ENCODE peak calls at places on chromosomes 3 and 15, in eight cellular contexts. E is HCT116, F is H1, S is A549, I is K562, D is HepG2, L is GM12878, A is SK-N-SH. V is an unnamed sample.
A peak's percentile ranks its signal among the peaks of the same experiment; 100 is the strongest.

GRCh38 chr15:98802187-98802586 is 153.8 kb downstream of the IGF1R start:
- DNase-seq in S (no peak), A (no peak), L (no peak), F (no peak), D (no peak), E (no peak), I (no peak), V (no peak)

GRCh38 chr15:49831206-49831965 is 210.5 kb downstream of the DTWD1 start:
- DNase-seq in S (peak; percentile 73), E (no peak), I (no peak), D (no peak), L (no peak), A (no peak), F (no peak), V (peak; percentile 95)

GRCh38 chr3:54264050-54264449 is 141.7 kb downstream of the CACNA2D3 start:
- DNase-seq in F (no peak), I (no peak), S (no peak), D (no peak), E (no peak), L (no peak), A (no peak), V (no peak)

GRCh38 chr15:100635406-100636071 is 33.1 kb downstream of the ASB7 start:
- DNase-seq in D (no peak), I (no peak), A (no peak), F (no peak), E (no peak), S (no peak), L (no peak), V (no peak)

GRCh38 chr3:73868688-73869315 is 244.1 kb upstream of the PDZRN3 start:
- DNase-seq in L (no peak), S (peak; percentile 16), D (peak; percentile 12), F (peak; percentile 53), I (peak; percentile 2), E (no peak), A (peak; percentile 48), V (peak; percentile 38)

GRCh38 chr3:138186216-138186615 is 885 bp upstream of the ARMC8 start:
- DNase-seq in L (no peak), A (no peak), S (peak; percentile 14), I (no peak), E (peak; percentile 21), D (no peak), F (no peak), V (no peak)

GRCh38 chr3:148882288-148882687 is 17.2 kb downstream of the CPA3 start:
- DNase-seq in E (no peak), L (no peak), F (no peak), A (no peak), S (no peak), D (no peak), I (no peak), V (peak; percentile 67)

GRCh38 chr15:75213212-75213767 is 11.6 kb downstream of the C15orf39 start:
- DNase-seq in E (no peak), S (no peak), L (no peak), F (no peak), D (no peak), A (no peak), I (no peak), V (no peak)

GRCh38 chr15:33242165-33242564 is 47.7 kb upstream of the FMN1 start:
- DNase-seq in I (no peak), S (peak; percentile 69), F (no peak), L (no peak), D (peak; percentile 10), E (no peak), A (peak; percentile 7), V (peak; percentile 27)

GRCh38 chr3:101070260-101071121 is 77.3 kb upstream of the ABI3BP start:
- DNase-seq in S (peak; percentile 72), A (peak; percentile 17), L (peak; percentile 7), F (peak; percentile 93), I (peak; percentile 66), E (peak; percentile 57), D (peak; percentile 31), V (no peak)
- TF ChIP-seq RAD21 in S (peak; percentile 56), A (peak; percentile 32), L (peak; percentile 76), F (peak; percentile 86), I (peak; percentile 89), E (peak; percentile 69), D (peak; percentile 46), V (peak; percentile 37)

GRCh38 chr3:31980530-31981205 is 394 bp downstream of the OSBPL10 start:
- DNase-seq in A (peak; percentile 83), F (peak; percentile 76), L (no peak), D (peak; percentile 54), S (peak; percentile 80), I (no peak), E (peak; percentile 53), V (peak; percentile 54)
- TF ChIP-seq RAD21 in A (no peak), F (peak; percentile 19), L (no peak), D (peak; percentile 50), S (peak; percentile 4), I (no peak), E (peak; percentile 19), V (no peak)

GRCh38 chr3:165800970-165801369 is 36.3 kb downstream of the BCHE start:
- DNase-seq in E (no peak), S (no peak), L (no peak), D (no peak), I (no peak), A (no peak), F (no peak), V (no peak)
- TF ChIP-seq RAD21 in E (no peak), S (no peak), L (no peak), D (no peak), I (no peak), A (no peak), F (no peak), V (no peak)

GRCh38 chr15:73254598-73254997 is 114.2 kb downstream of the HCN4 start:
- DNase-seq in A (no peak), I (no peak), D (no peak), S (no peak), E (no peak), L (no peak), F (no peak), V (no peak)

DNA sequence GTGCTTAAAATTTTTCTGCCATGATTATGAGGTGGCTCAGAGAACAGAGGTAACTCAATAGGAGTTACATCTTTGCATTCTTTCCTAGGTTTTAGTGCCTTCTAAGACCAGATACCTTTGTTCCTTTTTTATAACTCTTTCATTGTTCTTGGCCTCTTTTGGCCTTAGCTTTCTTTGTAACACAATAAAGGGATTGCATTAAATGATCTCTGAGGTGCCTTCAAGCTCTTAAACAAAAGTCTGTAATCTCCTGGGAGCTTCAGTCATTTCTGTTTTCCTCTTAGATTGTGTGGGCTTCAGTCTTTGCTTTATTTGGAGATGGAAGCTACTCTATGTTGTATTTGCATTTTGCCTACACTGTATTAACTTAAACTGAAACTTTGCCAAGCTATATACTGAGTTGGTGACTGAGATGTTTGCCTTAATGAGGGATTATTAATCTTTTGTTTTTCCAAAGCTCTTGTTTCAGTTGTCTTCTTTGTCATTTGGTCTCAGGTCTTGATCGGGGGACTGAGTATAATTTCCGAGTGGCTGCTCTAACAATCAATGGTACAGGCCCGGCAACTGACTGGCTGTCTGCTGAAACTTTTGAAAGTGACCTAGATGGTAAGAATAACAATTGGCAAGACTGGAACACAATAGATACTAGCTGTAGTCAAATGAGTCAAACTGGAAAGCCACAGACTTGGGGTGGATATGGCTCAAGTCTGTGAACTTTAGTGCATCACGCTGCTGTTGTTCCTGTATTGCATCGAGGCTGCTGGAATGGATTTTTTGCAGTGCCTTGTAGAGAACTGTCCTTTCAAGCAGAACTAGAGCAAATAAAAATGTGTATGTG is 110.3 kb downstream of the HCN4 start:
- DNase-seq in D (no peak), S (no peak), F (no peak), I (no peak), L (peak; percentile 26), E (no peak), A (no peak), V (no peak)
- TF ChIP-seq RAD21 in D (no peak), S (no peak), F (no peak), I (no peak), L (no peak), E (no peak), A (no peak), V (no peak)

GRCh38 chr15:63390689-63391088 is 9.0 kb upstream of the CA12 start:
- DNase-seq in E (no peak), A (no peak), L (no peak), D (no peak), S (no peak), F (no peak), I (no peak), V (no peak)

GRCh38 chr15:63388511-63388910 is 6.9 kb upstream of the CA12 start:
- DNase-seq in E (no peak), S (no peak), A (no peak), I (no peak), F (no peak), D (no peak), L (no peak), V (no peak)

GRCh38 chr15:63387741-63388468 is 6.3 kb upstream of the CA12 start:
- DNase-seq in S (no peak), I (no peak), E (no peak), A (no peak), L (no peak), F (no peak), D (no peak), V (no peak)

GRCh38 chr15:63391669-63392354 is 10.2 kb upstream of the CA12 start:
- DNase-seq in S (no peak), E (no peak), D (no peak), A (no peak), I (peak; percentile 28), L (no peak), F (no peak), V (no peak)

DNA sequence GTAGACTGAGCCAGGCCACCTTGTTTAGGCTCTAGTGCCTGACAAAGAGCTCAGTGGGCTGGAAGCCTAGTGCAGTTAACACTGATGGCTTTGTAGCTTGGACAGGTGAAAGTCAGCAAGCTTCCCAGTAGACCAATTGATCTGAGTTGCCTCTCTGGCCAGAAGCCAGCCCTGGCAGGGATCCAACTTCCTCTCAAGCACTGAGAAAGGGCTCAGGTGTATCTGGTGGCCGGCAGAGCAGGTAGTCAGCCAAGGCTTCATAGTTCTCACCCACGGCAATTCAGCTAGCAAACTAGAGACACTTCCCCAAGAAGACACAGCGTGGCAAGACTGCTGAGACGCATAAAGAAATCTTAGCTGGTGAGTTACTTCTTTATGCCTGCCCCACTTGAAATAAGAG is 8.3 kb upstream of the CA12 start:
- DNase-seq in E (peak; percentile 34), A (no peak), F (no peak), D (peak; percentile 23), I (no peak), L (no peak), S (no peak), V (no peak)
- TF ChIP-seq RAD21 in E (no peak), A (no peak), F (no peak), D (no peak), I (no peak), L (no peak), S (no peak), V (no peak)

GRCh38 chr3:49476563-49476962 is 6.5 kb downstream of the DAG1 start:
- DNase-seq in I (no peak), D (no peak), E (no peak), L (peak; percentile 65), S (no peak), A (no peak), F (no peak), V (no peak)
- TF ChIP-seq RAD21 in I (no peak), D (no peak), E (no peak), L (no peak), S (no peak), A (no peak), F (no peak), V (no peak)

DNA sequence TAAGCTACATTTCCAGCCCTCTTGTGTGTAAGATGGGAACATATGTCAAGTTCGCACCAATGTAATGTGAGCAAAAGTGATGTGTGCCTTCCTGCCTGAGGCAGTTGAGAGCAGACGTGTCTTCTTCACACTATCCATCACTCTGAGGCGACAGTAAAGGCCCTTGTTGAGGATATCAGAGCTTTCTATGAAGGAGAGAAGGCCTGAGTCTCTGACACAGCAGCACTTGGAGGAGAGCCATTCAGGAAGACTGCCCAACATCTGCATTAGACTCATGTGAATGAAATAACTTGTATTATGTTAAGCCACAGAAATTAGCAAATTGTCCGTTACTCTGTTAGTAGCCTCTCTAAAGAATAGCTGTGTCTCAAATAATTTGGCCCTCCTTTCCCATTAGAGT is 108.8 kb upstream of the CCDC54 start:
- DNase-seq in I (no peak), D (no peak), A (no peak), L (no peak), S (no peak), E (no peak), F (no peak), V (no peak)
- TF ChIP-seq RAD21 in I (no peak), D (no peak), A (no peak), L (no peak), S (no peak), E (no peak), F (no peak), V (no peak)